ENCODE peak calls at places on chromosomes 6 and 20, in seven cellular contexts. A, Y, I, L, D, S and X are unnamed samples.

GRCh38 chr6:32865724-32866443 is 11.9 kb downstream of the PSMB9 start:
- DNase-seq in A (no peak), Y (no peak), I (no peak), L (no peak), D (no peak), S (no peak), X (peak)

GRCh38 chr6:116087437-116088027 is 13.1 kb upstream of the NT5DC1 start:
- DNase-seq in A (no peak), Y (no peak), I (no peak), L (no peak), D (no peak), S (no peak), X (no peak)

GRCh38 chr6:134161036-134161435 is 108.6 kb upstream of the SLC2A12 start:
- DNase-seq in A (no peak), Y (no peak), I (no peak), L (no peak), D (no peak), S (no peak), X (no peak)

GRCh38 chr20:57936636-57937310 is 227.0 kb upstream of the PMEPA1 start:
- DNase-seq in A (no peak), Y (no peak), I (no peak), L (no peak), D (no peak), S (no peak), X (no peak)

GRCh38 chr6:90274481-90275030 is 22.1 kb downstream of the BACH2 start:
- DNase-seq in A (no peak), Y (peak), I (peak), L (no peak), D (no peak), S (peak), X (peak)

GRCh38 chr6:15392182-15392581 is 146.3 kb downstream of the JARID2 start:
- DNase-seq in A (no peak), Y (no peak), I (no peak), L (no peak), D (no peak), S (no peak), X (no peak)

GRCh38 chr6:143579703-143580102 is 68.2 kb upstream of the FUCA2 start:
- DNase-seq in A (peak), Y (no peak), I (no peak), L (no peak), D (peak), S (peak), X (no peak)

GRCh38 chr20:46157625-46158024 is 39.5 kb downstream of the CD40 start:
- DNase-seq in A (no peak), Y (no peak), I (no peak), L (no peak), D (no peak), S (no peak), X (no peak)

GRCh38 chr20:49508435-49509199 is 26.1 kb upstream of the KCNB1 start:
- DNase-seq in A (no peak), Y (no peak), I (no peak), L (peak), D (no peak), S (no peak), X (no peak)

GRCh38 chr20:49148601-49149000 is 39.5 kb downstream of the STAU1 start:
- DNase-seq in A (no peak), Y (no peak), I (no peak), L (no peak), D (no peak), S (no peak), X (peak)

GRCh38 chr20:47985092-47985850 is 200.0 kb upstream of the SULF2 start:
- DNase-seq in A (no peak), Y (no peak), I (no peak), L (peak), D (no peak), S (no peak), X (no peak)

GRCh38 chr20:63178889-63179751 is 36.8 kb downstream of the YTHDF1 start:
- DNase-seq in A (no peak), Y (peak), I (peak), L (peak), D (no peak), S (peak), X (peak)

GRCh38 chr6:128139519-128139918 is 238.7 kb upstream of the THEMIS start:
- DNase-seq in A (no peak), Y (no peak), I (no peak), L (peak), D (no peak), S (no peak), X (no peak)

GRCh38 chr6:130282234-130282995 is 59.7 kb upstream of the SAMD3 start:
- DNase-seq in A (no peak), Y (no peak), I (no peak), L (no peak), D (no peak), S (no peak), X (no peak)

GRCh38 chr6:30749554-30750378 is 5.4 kb upstream of the IER3 start:
- DNase-seq in A (no peak), Y (no peak), I (no peak), L (peak), D (no peak), S (no peak), X (peak)

GRCh38 chr6:30748851-30749540 is 4.6 kb upstream of the IER3 start:
- DNase-seq in A (no peak), Y (no peak), I (no peak), L (peak), D (no peak), S (no peak), X (no peak)

GRCh38 chr6:30747300-30747687 is 2.9 kb upstream of the IER3 start:
- DNase-seq in A (no peak), Y (no peak), I (no peak), L (no peak), D (no peak), S (no peak), X (no peak)

GRCh38 chr6:30750379-30750668 is 6.0 kb upstream of the IER3 start:
- DNase-seq in A (no peak), Y (no peak), I (no peak), L (no peak), D (no peak), S (no peak), X (no peak)

GRCh38 chr6:30748301-30748769 is 4.0 kb upstream of the IER3 start:
- DNase-seq in A (no peak), Y (no peak), I (no peak), L (peak), D (no peak), S (no peak), X (no peak)
- TF ChIP-seq POLR2A in A (no peak), Y (no peak), I (no peak), L (no peak), D (no peak), S (no peak), X (no peak)

DNA sequence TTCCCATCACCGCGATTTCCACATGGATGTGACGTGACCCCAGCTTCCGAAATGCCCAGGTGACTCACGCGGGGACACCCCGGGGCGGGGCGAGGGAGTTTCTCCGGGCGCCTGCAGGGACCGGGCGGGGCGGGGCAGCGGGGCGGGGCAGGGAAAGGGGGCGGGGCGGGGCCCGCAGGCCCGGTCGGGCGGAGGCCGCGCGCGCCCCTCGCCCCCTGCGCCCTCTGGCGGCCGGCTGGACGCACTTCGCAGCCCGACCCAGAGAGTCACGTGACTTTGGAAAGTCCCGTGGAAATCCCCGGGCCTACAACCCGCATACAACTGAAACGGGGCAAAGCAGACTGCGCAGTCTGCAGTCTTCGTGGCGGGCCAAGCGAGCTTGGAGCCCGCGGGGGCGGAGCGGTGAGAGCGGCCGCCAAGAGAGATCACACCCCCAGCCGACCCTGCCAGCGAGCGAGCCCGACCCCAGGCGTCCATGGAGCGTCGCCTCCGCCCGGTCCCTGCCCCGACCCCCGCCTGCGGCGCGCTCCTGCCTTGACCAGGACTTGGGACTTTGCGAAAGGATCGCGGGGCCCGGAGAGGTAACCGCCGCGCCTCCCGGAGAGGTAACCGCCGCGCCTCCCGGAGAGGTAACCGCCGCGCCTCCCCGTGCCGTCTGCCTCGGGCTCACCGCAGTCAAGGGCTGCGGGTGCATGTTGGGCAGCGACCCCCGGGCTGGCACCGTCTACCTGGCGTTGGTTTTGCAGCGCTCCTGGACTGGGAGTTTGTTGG is at the start of gene TNFAIP3:
- DNase-seq in A (peak), Y (peak), I (peak), L (peak), D (peak), S (peak), X (peak)
- TF ChIP-seq CTCF in A (peak), Y (peak), I (peak), L (peak), D (peak), S (peak), X (no peak)

DNA sequence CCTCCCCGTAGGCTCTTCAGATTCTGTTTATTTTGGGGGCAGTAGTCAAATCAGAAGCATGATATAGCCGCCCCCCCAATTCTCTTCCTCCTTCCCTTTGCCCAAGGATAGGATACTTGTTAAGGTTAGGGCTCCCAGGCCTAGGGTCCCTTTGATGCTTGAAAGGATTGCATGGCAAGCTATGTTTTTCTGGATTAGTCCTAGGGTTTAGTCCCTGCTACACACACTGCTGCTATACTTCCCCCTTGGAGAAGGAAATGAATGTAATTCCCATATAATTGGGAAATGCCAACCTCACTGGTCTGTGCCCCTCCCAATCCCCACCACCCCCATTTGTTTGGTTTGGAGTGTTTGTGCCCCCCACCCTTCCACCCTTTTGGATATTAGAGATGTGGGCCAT is 62.8 kb downstream of the ZFAND3 start:
- DNase-seq in A (no peak), Y (no peak), I (no peak), L (no peak), D (no peak), S (no peak), X (no peak)
- H3K27ac ChIP-seq in A (no peak), Y (no peak), I (no peak), L (no peak), D (no peak), S (no peak), X (no peak)

GRCh38 chr20:31712112-31712553 is 10.5 kb downstream of the BCL2L1 start:
- DNase-seq in A (no peak), Y (peak), I (no peak), L (no peak), D (no peak), S (peak), X (peak)
- TF ChIP-seq POLR2A in A (no peak), Y (no peak), I (no peak), L (no peak), D (no peak), S (no peak), X (no peak)